ENCODE peak calls at places on chromosomes 11 and 22, in six cellular contexts. Z is left lobe of liver; J is effector memory CD4-positive, alpha-beta T cell; B is EL; R is pancreas; L is choroid plexus epithelial cell. X is an unnamed sample.

GRCh38 chr11:12170984-12171383 is 60.6 kb downstream of the MICAL2 start:
- DNase-seq in Z (no peak), J (no peak), B (no peak), R (no peak), L (peak; percentile 90), X (peak; percentile 91)

GRCh38 chr11:30911247-30911646 is 325.1 kb upstream of the MPPED2 start:
- DNase-seq in Z (no peak), J (no peak), B (no peak), R (no peak), L (no peak), X (no peak)

GRCh38 chr11:102284008-102284407 is 33.3 kb upstream of the BIRC3 start:
- DNase-seq in Z (no peak), J (no peak), B (no peak), R (no peak), L (no peak), X (no peak)

GRCh38 chr11:1943576-1943975 is 3.6 kb upstream of the MRPL23 start:
- DNase-seq in Z (no peak), J (no peak), B (no peak), R (peak; percentile 14), L (no peak), X (no peak)

GRCh38 chr11:8266246-8267241 is 2.9 kb upstream of the LMO1 start:
- DNase-seq in Z (no peak), J (no peak), B (no peak), R (no peak), L (no peak), X (no peak)

GRCh38 chr11:94653561-94653960 is 86.4 kb downstream of the PIWIL4 start:
- DNase-seq in Z (peak; percentile 7), J (no peak), B (no peak), R (no peak), L (no peak), X (no peak)

GRCh38 chr11:126194121-126194543 is 17.3 kb downstream of the RPUSD4 start:
- DNase-seq in Z (no peak), J (no peak), B (peak; percentile 45), R (no peak), L (peak; percentile 74), X (peak; percentile 45)

GRCh38 chr11:66278396-66279091 is 569 bp downstream of the CNIH2 start:
- DNase-seq in Z (no peak), J (no peak), B (no peak), R (no peak), L (peak; percentile 42), X (peak; percentile 20)

GRCh38 chr11:61567286-61568061 is 13.4 kb downstream of the SYT7 start:
- DNase-seq in Z (peak; percentile 75), J (peak; percentile 57), B (peak; percentile 64), R (peak; percentile 82), L (peak; percentile 80), X (peak; percentile 58)

GRCh38 chr22:29715240-29715639 is 4.6 kb upstream of the CABP7 start:
- DNase-seq in Z (no peak), J (no peak), B (no peak), R (no peak), L (no peak), X (no peak)

GRCh38 chr11:118792642-118793124 is 1.7 kb upstream of the DDX6 start:
- DNase-seq in Z (peak; percentile 88), J (peak; percentile 54), B (peak; percentile 91), R (peak; percentile 60), L (peak; percentile 95), X (peak; percentile 92)

GRCh38 chr11:124315052-124315451 is 1.3 kb upstream of the OR8D1 start:
- DNase-seq in Z (no peak), J (no peak), B (peak; percentile 57), R (no peak), L (peak; percentile 50), X (peak; percentile 45)

GRCh38 chr11:124898711-124899110 is 1.0 kb upstream of the ROBO4 start:
- DNase-seq in Z (no peak), J (no peak), B (peak; percentile 85), R (no peak), L (no peak), X (no peak)

GRCh38 chr11:46075168-46075567 is 46.1 kb downstream of the PHF21A start:
- DNase-seq in Z (no peak), J (no peak), B (peak; percentile 53), R (no peak), L (peak; percentile 83), X (peak; percentile 81)

GRCh38 chr11:96090711-96091110 is 166.8 kb upstream of the MTMR2 start:
- DNase-seq in Z (no peak), J (no peak), B (peak; percentile 91), R (no peak), L (peak; percentile 89), X (peak; percentile 74)

GRCh38 chr11:72777755-72778278 is 16.0 kb downstream of the STARD10 start:
- DNase-seq in Z (peak; percentile 98), J (no peak), B (no peak), R (peak; percentile 87), L (no peak), X (no peak)

X was measured in astrocyte of the spinal cord.